ENCODE peak calls at places on chromosomes 16 and 17, in seven cellular contexts. C is stomach, Q is psoas muscle, E is heart right ventricle, O is NCI-H510A, N is Kasumi-1, P is spleen. X is an unnamed sample.

GRCh38 chr17:82034371-82035011 is 3.0 kb downstream of the DCXR start:
- DNase-seq in C (no peak), Q (no peak), E (no peak), O (no peak), N (no peak), P (no peak), X (no peak)

GRCh38 chr17:56913000-56913866 is 616 bp downstream of the TRIM25 start:
- DNase-seq in C (no peak), Q (peak), E (peak), O (peak), N (no peak), P (no peak), X (peak)

GRCh38 chr17:31156326-31156725 is 61.5 kb downstream of the NF1 start:
- DNase-seq in C (no peak), Q (no peak), E (no peak), O (no peak), N (no peak), P (no peak), X (no peak)

GRCh38 chr17:15981208-15981607 is 18.3 kb downstream of the ZSWIM7 start:
- DNase-seq in C (no peak), Q (no peak), E (no peak), O (no peak), N (no peak), P (no peak), X (no peak)

GRCh38 chr16:49858200-49859129 is 2.6 kb upstream of the ZNF423 start:
- DNase-seq in C (no peak), Q (peak), E (peak), O (no peak), N (no peak), P (no peak), X (peak)

GRCh38 chr17:72104863-72105234 is 16.0 kb upstream of the SOX9 start:
- DNase-seq in C (no peak), Q (no peak), E (no peak), O (no peak), N (no peak), P (no peak), X (no peak)

GRCh38 chr16:7404217-7404616 is 71.6 kb downstream of the RBFOX1 start:
- DNase-seq in C (no peak), Q (no peak), E (no peak), O (no peak), N (no peak), P (no peak), X (no peak)

GRCh38 chr17:77535435-77535834 is 394.7 kb downstream of the SEC14L1 start:
- DNase-seq in C (peak), Q (no peak), E (no peak), O (no peak), N (no peak), P (peak), X (no peak)

GRCh38 chr17:75151893-75152292 is 2.4 kb downstream of the JPT1 start:
- DNase-seq in C (no peak), Q (no peak), E (no peak), O (no peak), N (no peak), P (no peak), X (no peak)

GRCh38 chr16:86941731-86942468 is 363.6 kb downstream of the FOXL1 start:
- DNase-seq in C (no peak), Q (no peak), E (no peak), O (no peak), N (no peak), P (no peak), X (no peak)

GRCh38 chr17:82320956-82321927 is 3.8 kb upstream of the CD7 start:
- DNase-seq in C (no peak), Q (no peak), E (peak), O (no peak), N (no peak), P (peak), X (no peak)

GRCh38 chr16:3578610-3579551 is 1.7 kb upstream of the NLRC3 start:
- DNase-seq in C (peak), Q (no peak), E (no peak), O (no peak), N (no peak), P (peak), X (no peak)

GRCh38 chr16:29662729-29663019 is 373 bp upstream of the SPN start:
- DNase-seq in C (peak), Q (no peak), E (no peak), O (no peak), N (peak), P (peak), X (no peak)

GRCh38 chr17:19368119-19368660 is 5.7 kb upstream of the B9D1 start:
- DNase-seq in C (no peak), Q (no peak), E (no peak), O (no peak), N (no peak), P (no peak), X (no peak)

GRCh38 chr17:38916771-38917170 is 8.6 kb upstream of the LASP1NB start:
- DNase-seq in C (peak), Q (no peak), E (no peak), O (no peak), N (no peak), P (peak), X (no peak)

GRCh38 chr17:61407211-61407911 is 7.7 kb downstream of the TBX2 start:
- DNase-seq in C (no peak), Q (no peak), E (no peak), O (no peak), N (no peak), P (peak), X (no peak)

GRCh38 chr17:70767102-70767701 is 597.9 kb downstream of the KCNJ2 start:
- DNase-seq in C (no peak), Q (no peak), E (no peak), O (no peak), N (peak), P (no peak), X (no peak)

GRCh38 chr17:44198721-44199552 is 747 bp downstream of the ATXN7L3 start:
- DNase-seq in C (peak), Q (peak), E (peak), O (peak), N (peak), P (peak), X (peak)

GRCh38 chr17:65388911-65389310 is 172.5 kb downstream of the AXIN2 start:
- DNase-seq in C (no peak), Q (no peak), E (no peak), O (no peak), N (no peak), P (no peak), X (no peak)

GRCh38 chr17:16942141-16943031 is 29.5 kb downstream of the TNFRSF13B start:
- DNase-seq in C (no peak), Q (no peak), E (no peak), O (no peak), N (no peak), P (peak), X (no peak)

X was measured in adrenal gland.